ENCODE peak calls at places on chromosomes 5 and 9, in eight cellular contexts. One of them, this sample, is unnamed.

GRCh38 chr9:92035687-92036410 is 79.4 kb downstream of the SPTLC1 start:
- DNase-seq in HFF-Myc: peak; percentile 67
- DNase-seq in caudate nucleus: no peak
- DNase-seq in transverse colon: peak; percentile 27
- DNase-seq in T-helper 17 cell: no peak
- DNase-seq in activated T-cell treated with anti-CD3 and anti-CD28 coated beads, Interleukin-2, amount 50 U/mL, for 4 hours: no peak
- DNase-seq in H54: no peak
- DNase-seq in SW 1271: no peak
- DNase-seq in this sample: no peak

GRCh38 chr9:100442072-100442471 is 15.1 kb downstream of the MSANTD3 start:
- DNase-seq in activated T-cell treated with anti-CD3 and anti-CD28 coated beads, Interleukin-2, amount 50 U/mL, for 4 hours: no peak
- DNase-seq in transverse colon: no peak
- DNase-seq in caudate nucleus: no peak
- DNase-seq in H54: no peak
- DNase-seq in HFF-Myc: no peak
- DNase-seq in SW 1271: no peak
- DNase-seq in T-helper 17 cell: no peak
- DNase-seq in this sample: no peak

GRCh38 chr5:73137575-73138530 is 17.5 kb downstream of the TMEM171 start:
- DNase-seq in H54: no peak
- DNase-seq in SW 1271: no peak
- DNase-seq in caudate nucleus: no peak
- DNase-seq in T-helper 17 cell: no peak
- DNase-seq in HFF-Myc: no peak
- DNase-seq in activated T-cell treated with anti-CD3 and anti-CD28 coated beads, Interleukin-2, amount 50 U/mL, for 4 hours: no peak
- DNase-seq in transverse colon: no peak
- DNase-seq in this sample: no peak

GRCh38 chr5:140258016-140258415 is 44.9 kb downstream of the PFDN1 start:
- DNase-seq in caudate nucleus: no peak
- DNase-seq in HFF-Myc: peak; percentile 26
- DNase-seq in H54: no peak
- DNase-seq in T-helper 17 cell: no peak
- DNase-seq in transverse colon: no peak
- DNase-seq in activated T-cell treated with anti-CD3 and anti-CD28 coated beads, Interleukin-2, amount 50 U/mL, for 4 hours: no peak
- DNase-seq in SW 1271: no peak
- DNase-seq in this sample: no peak

GRCh38 chr5:158816306-158816705 is 283.4 kb downstream of the EBF1 start:
- DNase-seq in transverse colon: no peak
- DNase-seq in caudate nucleus: no peak
- DNase-seq in H54: no peak
- DNase-seq in HFF-Myc: no peak
- DNase-seq in SW 1271: no peak
- DNase-seq in activated T-cell treated with anti-CD3 and anti-CD28 coated beads, Interleukin-2, amount 50 U/mL, for 4 hours: no peak
- DNase-seq in T-helper 17 cell: no peak
- DNase-seq in this sample: no peak

GRCh38 chr5:144203750-144204596 is 33.3 kb downstream of the KCTD16 start:
- DNase-seq in caudate nucleus: no peak
- DNase-seq in H54: no peak
- DNase-seq in activated T-cell treated with anti-CD3 and anti-CD28 coated beads, Interleukin-2, amount 50 U/mL, for 4 hours: peak; percentile 15
- DNase-seq in transverse colon: peak; percentile 12
- DNase-seq in SW 1271: peak; percentile 49
- DNase-seq in T-helper 17 cell: no peak
- DNase-seq in HFF-Myc: peak; percentile 46
- DNase-seq in this sample: no peak

GRCh38 chr9:109012009-109012875 is 1.1 kb downstream of the CTNNAL1 start:
- DNase-seq in T-helper 17 cell: no peak
- DNase-seq in caudate nucleus: peak; percentile 59
- DNase-seq in HFF-Myc: peak; percentile 83
- DNase-seq in transverse colon: peak; percentile 54
- DNase-seq in SW 1271: peak; percentile 51
- DNase-seq in H54: peak; percentile 83
- DNase-seq in activated T-cell treated with anti-CD3 and anti-CD28 coated beads, Interleukin-2, amount 50 U/mL, for 4 hours: peak; percentile 42
- DNase-seq in this sample: no peak

GRCh38 chr5:151023651-151024050 is 3.3 kb downstream of the GPX3 start:
- DNase-seq in H54: no peak
- DNase-seq in caudate nucleus: no peak
- DNase-seq in HFF-Myc: no peak
- DNase-seq in T-helper 17 cell: no peak
- DNase-seq in SW 1271: no peak
- DNase-seq in activated T-cell treated with anti-CD3 and anti-CD28 coated beads, Interleukin-2, amount 50 U/mL, for 4 hours: no peak
- DNase-seq in transverse colon: peak; percentile 64
- DNase-seq in this sample: no peak

GRCh38 chr9:69186841-69187611 is 12.9 kb downstream of the TJP2 start:
- DNase-seq in SW 1271: no peak
- DNase-seq in caudate nucleus: no peak
- DNase-seq in transverse colon: no peak
- DNase-seq in H54: no peak
- DNase-seq in HFF-Myc: no peak
- DNase-seq in activated T-cell treated with anti-CD3 and anti-CD28 coated beads, Interleukin-2, amount 50 U/mL, for 4 hours: no peak
- DNase-seq in T-helper 17 cell: no peak
- DNase-seq in this sample: no peak

GRCh38 chr9:134226221-134226930 is 62.0 kb upstream of the RNU6ATAC start:
- DNase-seq in caudate nucleus: no peak
- DNase-seq in transverse colon: peak; percentile 46
- DNase-seq in HFF-Myc: no peak
- DNase-seq in T-helper 17 cell: no peak
- DNase-seq in SW 1271: no peak
- DNase-seq in activated T-cell treated with anti-CD3 and anti-CD28 coated beads, Interleukin-2, amount 50 U/mL, for 4 hours: no peak
- DNase-seq in H54: no peak
- DNase-seq in this sample: no peak

GRCh38 chr5:133846478-133847226 is 121.8 kb downstream of the C5orf15 start:
- DNase-seq in HFF-Myc: no peak
- DNase-seq in transverse colon: no peak
- DNase-seq in SW 1271: no peak
- DNase-seq in T-helper 17 cell: no peak
- DNase-seq in activated T-cell treated with anti-CD3 and anti-CD28 coated beads, Interleukin-2, amount 50 U/mL, for 4 hours: no peak
- DNase-seq in H54: no peak
- DNase-seq in caudate nucleus: no peak
- DNase-seq in this sample: no peak

GRCh38 chr9:16521868-16522381 is 348.5 kb downstream of the BNC2 start:
- DNase-seq in activated T-cell treated with anti-CD3 and anti-CD28 coated beads, Interleukin-2, amount 50 U/mL, for 4 hours: no peak
- DNase-seq in T-helper 17 cell: no peak
- DNase-seq in transverse colon: peak; percentile 13
- DNase-seq in caudate nucleus: no peak
- DNase-seq in SW 1271: no peak
- DNase-seq in H54: peak; percentile 47
- DNase-seq in HFF-Myc: peak; percentile 94
- DNase-seq in this sample: no peak

GRCh38 chr5:71573611-71574010 is 13.5 kb upstream of the MCCC2 start:
- DNase-seq in H54: no peak
- DNase-seq in activated T-cell treated with anti-CD3 and anti-CD28 coated beads, Interleukin-2, amount 50 U/mL, for 4 hours: no peak
- DNase-seq in transverse colon: no peak
- DNase-seq in T-helper 17 cell: no peak
- DNase-seq in SW 1271: no peak
- DNase-seq in HFF-Myc: no peak
- DNase-seq in caudate nucleus: no peak
- DNase-seq in this sample: no peak

GRCh38 chr9:114446036-114446435 is 58.3 kb upstream of the AKNA start:
- DNase-seq in activated T-cell treated with anti-CD3 and anti-CD28 coated beads, Interleukin-2, amount 50 U/mL, for 4 hours: no peak
- DNase-seq in caudate nucleus: no peak
- DNase-seq in transverse colon: no peak
- DNase-seq in HFF-Myc: no peak
- DNase-seq in H54: no peak
- DNase-seq in SW 1271: no peak
- DNase-seq in T-helper 17 cell: no peak
- DNase-seq in this sample: no peak

GRCh38 chr9:2962471-2963172 is 118.7 kb upstream of the PUM3 start:
- DNase-seq in activated T-cell treated with anti-CD3 and anti-CD28 coated beads, Interleukin-2, amount 50 U/mL, for 4 hours: no peak
- DNase-seq in T-helper 17 cell: no peak
- DNase-seq in H54: no peak
- DNase-seq in caudate nucleus: no peak
- DNase-seq in transverse colon: no peak
- DNase-seq in SW 1271: no peak
- DNase-seq in HFF-Myc: no peak
- DNase-seq in this sample: no peak